ENCODE peak calls at places on chromosomes 4 and X, in ten cellular contexts. F, N, C, G, R, H, M, Z, Y and I are unnamed samples.

GRCh38 chr4:10478621-10479020 is 21.4 kb upstream of the ZNF518B start:
- DNase-seq in F (no peak), N (no peak), C (no peak), G (no peak), R (no peak), H (no peak), M (no peak), Z (no peak), Y (no peak), I (no peak)

GRCh38 chr4:5292091-5292490 is 240.8 kb downstream of the STK32B start:
- DNase-seq in F (no peak), N (no peak), C (no peak), G (peak; percentile 7), R (no peak), H (no peak), M (no peak), Z (no peak), Y (no peak), I (no peak)

GRCh38 chrX:47587091-47587891 is 5.1 kb downstream of the TIMP1 start:
- DNase-seq in F (peak; percentile 46), N (no peak), C (no peak), G (no peak), R (no peak), H (no peak), M (peak; percentile 27), Z (peak; percentile 56), Y (peak; percentile 50), I (no peak)

GRCh38 chr4:27684501-27685077 is 823.9 kb downstream of the STIM2 start:
- DNase-seq in F (peak; percentile 43), N (peak; percentile 70), C (no peak), G (peak; percentile 79), R (peak; percentile 81), H (peak; percentile 69), M (peak; percentile 42), Z (peak; percentile 61), Y (peak; percentile 13), I (peak; percentile 51)

GRCh38 chrX:17459596-17459995 is 84.6 kb downstream of the NHS start:
- DNase-seq in F (peak; percentile 26), N (no peak), C (no peak), G (no peak), R (no peak), H (no peak), M (peak; percentile 66), Z (peak; percentile 87), Y (peak; percentile 66), I (no peak)

GRCh38 chrX:134999469-134999868 is 8.7 kb downstream of the SMIM10 start:
- DNase-seq in F (peak; percentile 72), N (peak; percentile 63), C (no peak), G (peak; percentile 51), R (peak; percentile 25), H (peak; percentile 21), M (peak; percentile 69), Z (peak; percentile 70), Y (peak; percentile 72), I (peak; percentile 61)

GRCh38 chr4:64713256-64713840 is 304.1 kb upstream of the TECRL start:
- DNase-seq in F (peak; percentile 21), N (peak; percentile 38), C (no peak), G (peak; percentile 20), R (peak; percentile 33), H (peak; percentile 42), M (peak; percentile 4), Z (peak; percentile 30), Y (peak; percentile 0), I (no peak)

GRCh38 chr4:74942251-74942917 is 9.5 kb downstream of the PARM1 start:
- DNase-seq in F (no peak), N (no peak), C (no peak), G (no peak), R (no peak), H (no peak), M (no peak), Z (no peak), Y (no peak), I (no peak)

GRCh38 chrX:3939967-3940610 is 226.6 kb upstream of the PRKX start:
- DNase-seq in F (peak; percentile 11), N (peak; percentile 17), C (no peak), G (peak; percentile 64), R (peak; percentile 21), H (peak; percentile 14), M (peak; percentile 20), Z (peak; percentile 24), Y (peak; percentile 12), I (peak; percentile 1)

GRCh38 chr4:5728451-5728850 is 17.4 kb downstream of the EVC start:
- DNase-seq in F (no peak), N (peak; percentile 85), C (no peak), G (no peak), R (no peak), H (no peak), M (no peak), Z (no peak), Y (no peak), I (no peak)

GRCh38 chr4:156829194-156829593 is 142.4 kb downstream of the PDGFC start:
- DNase-seq in F (peak; percentile 84), N (no peak), C (peak; percentile 72), G (no peak), R (no peak), H (no peak), M (peak; percentile 29), Z (peak; percentile 52), Y (peak; percentile 49), I (no peak)

GRCh38 chrX:47093248-47093647 is 15.0 kb downstream of the RGN start:
- DNase-seq in F (peak; percentile 54), N (peak; percentile 52), C (no peak), G (peak; percentile 64), R (peak; percentile 39), H (peak; percentile 61), M (peak; percentile 55), Z (peak; percentile 45), Y (peak; percentile 54), I (peak; percentile 17)

GRCh38 chrX:111447298-111447697 is 35.3 kb upstream of the DCX start:
- DNase-seq in F (no peak), N (peak; percentile 40), C (no peak), G (peak; percentile 56), R (peak; percentile 74), H (peak; percentile 30), M (no peak), Z (peak; percentile 25), Y (no peak), I (no peak)

GRCh38 chrX:48975541-48975940 is 3.9 kb upstream of the KCND1 start:
- DNase-seq in F (no peak), N (no peak), C (no peak), G (no peak), R (no peak), H (no peak), M (no peak), Z (no peak), Y (no peak), I (no peak)

GRCh38 chrX:48975041-48975440 is 3.4 kb upstream of the KCND1 start:
- DNase-seq in F (no peak), N (no peak), C (no peak), G (no peak), R (no peak), H (no peak), M (no peak), Z (no peak), Y (no peak), I (no peak)

GRCh38 chrX:48974574-48974973 is 2.9 kb upstream of the KCND1 start:
- DNase-seq in F (no peak), N (no peak), C (no peak), G (no peak), R (no peak), H (no peak), M (no peak), Z (no peak), Y (no peak), I (no peak)

GRCh38 chrX:48974033-48974432 is 2.4 kb upstream of the KCND1 start:
- DNase-seq in F (no peak), N (no peak), C (no peak), G (no peak), R (no peak), H (no peak), M (no peak), Z (no peak), Y (no peak), I (no peak)

GRCh38 chrX:48976086-48976485 is 4.4 kb upstream of the KCND1 start:
- DNase-seq in F (no peak), N (no peak), C (no peak), G (no peak), R (no peak), H (no peak), M (no peak), Z (no peak), Y (no peak), I (no peak)
- TF ChIP-seq CTCF in F (no peak), N (no peak), C (no peak), G (no peak), R (no peak), H (no peak), M (no peak), Z (no peak), Y (no peak), I (no peak)

GRCh38 chr4:1769692-1770091 is 23.4 kb upstream of the FGFR3 start:
- DNase-seq in F (no peak), N (no peak), C (no peak), G (no peak), R (no peak), H (no peak), M (no peak), Z (no peak), Y (no peak), I (no peak)

GRCh38 chr4:1766336-1767057 is 26.6 kb upstream of the FGFR3 start:
- DNase-seq in F (no peak), N (no peak), C (no peak), G (no peak), R (peak; percentile 36), H (no peak), M (no peak), Z (no peak), Y (no peak), I (no peak)

GRCh38 chr4:1768367-1769034 is 24.6 kb upstream of the FGFR3 start:
- DNase-seq in F (no peak), N (peak; percentile 56), C (no peak), G (no peak), R (no peak), H (no peak), M (no peak), Z (no peak), Y (no peak), I (no peak)

GRCh38 chr4:1767058-1767769 is 25.9 kb upstream of the FGFR3 start:
- DNase-seq in F (peak; percentile 22), N (peak; percentile 68), C (no peak), G (peak; percentile 54), R (peak; percentile 50), H (no peak), M (peak; percentile 2), Z (peak; percentile 5), Y (peak; percentile 37), I (no peak)

GRCh38 chr4:1767770-1768366 is 25.2 kb upstream of the FGFR3 start:
- DNase-seq in F (peak; percentile 35), N (peak; percentile 59), C (no peak), G (peak; percentile 71), R (peak; percentile 52), H (no peak), M (peak; percentile 8), Z (peak; percentile 20), Y (peak; percentile 73), I (no peak)
- TF ChIP-seq CTCF in F (peak; percentile 45), N (peak; percentile 44), C (no peak), G (peak; percentile 45), R (peak; percentile 47), H (peak; percentile 16), M (peak; percentile 38), Z (peak; percentile 38), Y (peak; percentile 23), I (peak; percentile 50)

GRCh38 chrX:49064303-49064702 is 5.5 kb downstream of the CCDC120 start:
- DNase-seq in F (no peak), N (no peak), C (no peak), G (no peak), R (no peak), H (no peak), M (no peak), Z (no peak), Y (no peak), I (no peak)
- TF ChIP-seq CTCF in F (no peak), N (no peak), C (no peak), G (no peak), R (no peak), H (no peak), M (no peak), Z (no peak), Y (no peak), I (no peak)

GRCh38 chrX:23554304-23554703 is 113.0 kb upstream of the PRDX4 start:
- DNase-seq in F (peak; percentile 60), N (peak; percentile 46), C (no peak), G (peak; percentile 49), R (peak; percentile 64), H (peak; percentile 47), M (peak; percentile 50), Z (peak; percentile 56), Y (peak; percentile 54), I (peak; percentile 21)
- TF ChIP-seq CTCF in F (peak; percentile 37), N (peak; percentile 41), C (peak; percentile 54), G (peak; percentile 72), R (peak; percentile 52), H (peak; percentile 44), M (peak; percentile 57), Z (peak; percentile 50), Y (peak; percentile 25), I (peak; percentile 74)